ENCODE peak calls at places on chromosomes 11 and 22, in five cellular contexts. N, M, Z, I and C are unnamed samples.

GRCh38 chr11:69520186-69520585 is 38.7 kb downstream of the LINC01488 start:
- DNase-seq in M (no peak), Z (no peak), I (no peak), N (no peak), C (no peak)

GRCh38 chr11:2194877-2195755 is 23.5 kb upstream of the TH start:
- DNase-seq in M (no peak), N (peak; percentile 12), Z (no peak), I (no peak), C (peak; percentile 50)

GRCh38 chr11:106399075-106399500 is 321.6 kb downstream of the AASDHPPT start:
- DNase-seq in M (peak; percentile 21), Z (no peak), I (no peak), N (no peak), C (peak; percentile 28)

GRCh38 chr11:27524155-27524554 is 17.6 kb upstream of the LIN7C start:
- DNase-seq in Z (no peak), M (no peak), I (no peak), N (no peak), C (no peak)

GRCh38 chr11:65660038-65660437 is 2.7 kb downstream of the RELA start:
- DNase-seq in N (no peak), Z (no peak), I (no peak), M (no peak), C (no peak)

GRCh38 chr22:20430101-20430640 is 7.5 kb downstream of the SCARF2 start:
- DNase-seq in I (no peak), N (no peak), Z (no peak), M (no peak), C (no peak)

GRCh38 chr11:76769645-76770586 is 13.2 kb upstream of the TSKU start:
- DNase-seq in M (no peak), N (no peak), Z (no peak), I (peak; percentile 96), C (no peak)

GRCh38 chr22:39306456-39307361 is 12.7 kb downstream of the RPL3 start:
- DNase-seq in Z (no peak), N (peak; percentile 71), M (no peak), I (no peak), C (no peak)

GRCh38 chr11:134541951-134542350 is 129.9 kb upstream of the B3GAT1 start:
- DNase-seq in I (peak; percentile 17), Z (no peak), M (no peak), N (no peak), C (peak; percentile 7)

GRCh38 chr11:2789791-2790580 is 90.2 kb upstream of the KCNQ1OT1 start:
- DNase-seq in N (no peak), Z (no peak), I (peak; percentile 42), M (peak; percentile 26), C (peak; percentile 10)

GRCh38 chr22:37308385-37309200 is 26.3 kb downstream of the CYTH4 start:
- DNase-seq in N (no peak), I (no peak), Z (no peak), M (no peak), C (no peak)

GRCh38 chr22:37311761-37312312 is 29.5 kb downstream of the CYTH4 start:
- DNase-seq in N (no peak), I (no peak), Z (no peak), M (no peak), C (no peak)

GRCh38 chr22:37310815-37311595 is 28.7 kb downstream of the CYTH4 start:
- DNase-seq in M (no peak), I (no peak), N (no peak), Z (no peak), C (no peak)

GRCh38 chr22:37310075-37310606 is 27.8 kb downstream of the CYTH4 start:
- DNase-seq in Z (no peak), M (no peak), I (no peak), N (no peak), C (no peak)

GRCh38 chr22:37309221-37310074 is 27.1 kb downstream of the CYTH4 start:
- DNase-seq in N (no peak), Z (no peak), I (no peak), M (no peak), C (no peak)
- TF ChIP-seq POLR2A in N (no peak), Z (no peak), I (no peak), M (no peak), C (no peak)

GRCh38 chr11:11263238-11264030 is 89.6 kb downstream of the CSNK2A3 start:
- DNase-seq in I (no peak), Z (no peak), M (no peak), N (no peak), C (no peak)
- H3K4me1 ChIP-seq in I (no peaks in the 10 kb centered on the region), Z (peaks cover 4% of the 10 kb centered on the region), M (no peaks in the 10 kb centered on the region), N (no peaks in the 10 kb centered on the region), C (no peaks in the 10 kb centered on the region)

GRCh38 chr11:17575431-17576425 is 28.7 kb downstream of the OTOG start:
- DNase-seq in M (no peak), Z (no peak), N (no peak), I (peak; percentile 19), C (no peak)
- TF ChIP-seq POLR2A in M (no peak), Z (no peak), N (no peak), I (no peak), C (no peak)

DNA sequence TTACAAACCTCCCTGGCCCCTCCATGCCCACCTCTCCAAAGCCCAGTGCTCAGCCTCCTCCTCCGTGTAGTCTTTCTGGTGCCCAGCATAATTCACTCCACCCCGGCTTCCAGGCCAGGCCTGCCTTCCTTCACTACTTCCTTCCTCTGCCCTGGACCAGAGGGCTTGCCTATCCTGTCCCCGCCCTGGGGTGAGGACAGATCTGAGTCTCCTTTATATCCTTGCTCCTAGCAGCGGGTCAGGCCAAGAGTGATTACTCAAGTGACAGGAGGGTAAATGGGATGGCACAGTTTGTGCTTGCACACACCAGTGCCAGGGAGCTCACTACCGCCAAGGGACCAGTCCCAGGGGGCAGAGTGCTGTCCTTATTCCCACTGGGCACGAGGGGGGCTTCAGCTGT is 48.0 kb downstream of the SCUBE1 start:
- DNase-seq in Z (no peak), N (no peak), M (no peak), I (no peak), C (no peak)
- H3K4me1 ChIP-seq in Z (peaks cover 54% of the 10 kb centered on the region), N (no peaks in the 10 kb centered on the region), M (peaks cover 46% of the 10 kb centered on the region), I (no peaks in the 10 kb centered on the region), C (peaks cover 36% of the 10 kb centered on the region)

GRCh38 chr22:17786435-17787158 is 12.3 kb upstream of the BID start:
- DNase-seq in N (peak; percentile 60), Z (no peak), I (peak; percentile 87), M (no peak), C (peak; percentile 65)
- TF ChIP-seq POLR2A in N (no peak), Z (no peak), I (no peak), M (no peak), C (no peak)

GRCh38 chr22:42893366-42894150 is 36.5 kb upstream of the ARFGAP3 start:
- DNase-seq in N (no peak), M (no peak), Z (no peak), I (no peak), C (no peak)
- H3K4me1 ChIP-seq in N (no peaks in the 10 kb centered on the region), M (no peaks in the 10 kb centered on the region), Z (peaks cover 13% of the 10 kb centered on the region), I (peaks cover 4% of the 10 kb centered on the region), C (no peaks in the 10 kb centered on the region)

GRCh38 chr22:44132724-44133123 is 48.0 kb upstream of the PARVG start:
- DNase-seq in N (no peak), M (no peak), Z (no peak), I (no peak), C (no peak)
- TF ChIP-seq POLR2A in N (no peak), M (no peak), Z (no peak), I (no peak), C (no peak)

DNA sequence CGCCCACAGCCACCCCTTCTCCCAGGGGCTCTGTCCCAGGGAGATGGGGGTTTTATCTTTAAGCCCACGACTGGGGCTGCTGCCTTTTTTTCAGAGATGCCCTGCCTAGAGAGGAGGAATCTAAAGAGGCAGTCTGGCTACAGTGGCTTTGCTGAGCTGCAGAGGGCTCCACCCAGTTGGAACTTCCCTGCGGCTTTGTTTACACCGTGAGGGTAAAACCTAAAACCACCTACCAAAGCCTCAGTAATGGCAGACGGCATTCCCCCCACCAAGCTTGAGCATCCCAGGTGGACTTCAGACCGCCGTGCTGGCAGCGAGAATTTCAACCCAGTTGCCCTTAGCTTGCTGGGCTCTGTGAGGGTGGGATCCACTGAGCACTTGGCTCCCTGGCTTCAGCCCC is 535.8 kb downstream of the NELL1 start:
- DNase-seq in M (no peak), Z (no peak), I (no peak), N (no peak), C (no peak)
- H3K4me1 ChIP-seq in M (no peaks in the 10 kb centered on the region), Z (no peaks in the 10 kb centered on the region), I (no peaks in the 10 kb centered on the region), N (no peaks in the 10 kb centered on the region), C (no peaks in the 10 kb centered on the region)